ENCODE peak calls at places on chromosome 20, in nine cellular contexts. One of them, this sample, is unnamed.

GRCh38 chr20:50683570-50683969 is 7.8 kb downstream of the RIPOR3 start:
- DNase-seq in NB4: no peak
- DNase-seq in HCT116: no peak
- DNase-seq in heart left ventricle: no peak
- DNase-seq in A549: no peak
- DNase-seq in bronchial epithelial cell: no peak
- DNase-seq in AG10803: no peak
- DNase-seq in sigmoid colon: no peak
- DNase-seq in right lobe of liver: no peak
- DNase-seq in this sample: no peak

GRCh38 chr20:47701612-47702011 is 83.7 kb downstream of the SULF2 start:
- DNase-seq in NB4: no peak
- DNase-seq in HCT116: no peak
- DNase-seq in heart left ventricle: peak; percentile 9
- DNase-seq in A549: no peak
- DNase-seq in bronchial epithelial cell: no peak
- DNase-seq in AG10803: peak; percentile 64
- DNase-seq in sigmoid colon: no peak
- DNase-seq in right lobe of liver: no peak
- DNase-seq in this sample: peak; percentile 75

GRCh38 chr20:4026093-4026601 is 10.8 kb upstream of the RNF24 start:
- DNase-seq in NB4: peak; percentile 48
- DNase-seq in HCT116: no peak
- DNase-seq in heart left ventricle: no peak
- DNase-seq in A549: no peak
- DNase-seq in bronchial epithelial cell: no peak
- DNase-seq in AG10803: peak; percentile 87
- DNase-seq in sigmoid colon: peak; percentile 73
- DNase-seq in right lobe of liver: no peak
- DNase-seq in this sample: peak; percentile 78

GRCh38 chr20:47453167-47453782 is 48.4 kb upstream of the NCOA3 start:
- DNase-seq in NB4: peak; percentile 52
- DNase-seq in HCT116: peak; percentile 74
- DNase-seq in heart left ventricle: no peak
- DNase-seq in A549: peak; percentile 93
- DNase-seq in bronchial epithelial cell: peak; percentile 92
- DNase-seq in AG10803: peak; percentile 84
- DNase-seq in sigmoid colon: no peak
- DNase-seq in right lobe of liver: no peak
- DNase-seq in this sample: peak; percentile 63

GRCh38 chr20:3786126-3786484 is 435 bp downstream of the CENPB start:
- DNase-seq in NB4: peak; percentile 76
- DNase-seq in HCT116: no peak
- DNase-seq in heart left ventricle: peak; percentile 81
- DNase-seq in A549: peak; percentile 80
- DNase-seq in bronchial epithelial cell: peak; percentile 28
- DNase-seq in AG10803: peak; percentile 52
- DNase-seq in sigmoid colon: no peak
- DNase-seq in right lobe of liver: peak; percentile 51
- DNase-seq in this sample: no peak

GRCh38 chr20:10611357-10611756 is 62.4 kb downstream of the JAG1 start:
- DNase-seq in NB4: peak; percentile 51
- DNase-seq in HCT116: no peak
- DNase-seq in heart left ventricle: peak; percentile 69
- DNase-seq in A549: peak; percentile 58
- DNase-seq in bronchial epithelial cell: peak; percentile 44
- DNase-seq in AG10803: peak; percentile 50
- DNase-seq in sigmoid colon: peak; percentile 85
- DNase-seq in right lobe of liver: peak; percentile 29
- DNase-seq in this sample: no peak

GRCh38 chr20:4961746-4962145 is 39.6 kb downstream of the SLC23A2 start:
- DNase-seq in NB4: peak; percentile 92
- DNase-seq in HCT116: no peak
- DNase-seq in heart left ventricle: no peak
- DNase-seq in A549: peak; percentile 74
- DNase-seq in bronchial epithelial cell: no peak
- DNase-seq in AG10803: peak; percentile 53
- DNase-seq in sigmoid colon: no peak
- DNase-seq in right lobe of liver: peak; percentile 41
- DNase-seq in this sample: no peak

GRCh38 chr20:36644713-36645109 is 1.3 kb downstream of the SLA2 start:
- DNase-seq in NB4: no peak
- DNase-seq in HCT116: no peak
- DNase-seq in heart left ventricle: no peak
- DNase-seq in A549: no peak
- DNase-seq in bronchial epithelial cell: no peak
- DNase-seq in AG10803: no peak
- DNase-seq in sigmoid colon: no peak
- DNase-seq in right lobe of liver: no peak
- DNase-seq in this sample: no peak

GRCh38 chr20:58447733-58448391 is 58.8 kb downstream of the VAPB start:
- DNase-seq in NB4: peak; percentile 57
- DNase-seq in HCT116: peak; percentile 33
- DNase-seq in heart left ventricle: no peak
- DNase-seq in A549: peak; percentile 62
- DNase-seq in bronchial epithelial cell: peak; percentile 51
- DNase-seq in AG10803: peak; percentile 48
- DNase-seq in sigmoid colon: no peak
- DNase-seq in right lobe of liver: peak; percentile 61
- DNase-seq in this sample: peak; percentile 16

GRCh38 chr20:11355338-11355737 is 562.4 kb upstream of the BTBD3 start:
- DNase-seq in NB4: no peak
- DNase-seq in HCT116: no peak
- DNase-seq in heart left ventricle: no peak
- DNase-seq in A549: no peak
- DNase-seq in bronchial epithelial cell: no peak
- DNase-seq in AG10803: no peak
- DNase-seq in sigmoid colon: no peak
- DNase-seq in right lobe of liver: no peak
- DNase-seq in this sample: no peak

GRCh38 chr20:17436664-17437063 is 94.5 kb downstream of the BFSP1 start:
- DNase-seq in NB4: no peak
- DNase-seq in HCT116: no peak
- DNase-seq in heart left ventricle: no peak
- DNase-seq in A549: no peak
- DNase-seq in bronchial epithelial cell: no peak
- DNase-seq in AG10803: no peak
- DNase-seq in sigmoid colon: no peak
- DNase-seq in right lobe of liver: no peak
- DNase-seq in this sample: no peak

GRCh38 chr20:12966468-12967085 is 42.2 kb upstream of the SPTLC3 start:
- DNase-seq in NB4: peak; percentile 24
- DNase-seq in HCT116: no peak
- DNase-seq in heart left ventricle: no peak
- DNase-seq in A549: peak; percentile 61
- DNase-seq in bronchial epithelial cell: peak; percentile 47
- DNase-seq in AG10803: peak; percentile 54
- DNase-seq in sigmoid colon: no peak
- DNase-seq in right lobe of liver: no peak
- DNase-seq in this sample: peak; percentile 7

GRCh38 chr20:55424446-55424845 is 580.9 kb downstream of the CBLN4 start:
- DNase-seq in NB4: no peak
- DNase-seq in HCT116: no peak
- DNase-seq in heart left ventricle: no peak
- DNase-seq in A549: no peak
- DNase-seq in bronchial epithelial cell: no peak
- DNase-seq in AG10803: no peak
- DNase-seq in sigmoid colon: no peak
- DNase-seq in right lobe of liver: no peak
- DNase-seq in this sample: no peak

GRCh38 chr20:1041845-1042390 is 39.8 kb upstream of the RSPO4 start:
- DNase-seq in NB4: no peak
- DNase-seq in HCT116: no peak
- DNase-seq in heart left ventricle: no peak
- DNase-seq in A549: no peak
- DNase-seq in bronchial epithelial cell: no peak
- DNase-seq in AG10803: no peak
- DNase-seq in sigmoid colon: no peak
- DNase-seq in right lobe of liver: no peak
- DNase-seq in this sample: no peak

GRCh38 chr20:49675368-49676151 is 38.1 kb downstream of the B4GALT5 start:
- DNase-seq in NB4: no peak
- DNase-seq in HCT116: no peak
- DNase-seq in heart left ventricle: no peak
- DNase-seq in A549: peak; percentile 86
- DNase-seq in bronchial epithelial cell: no peak
- DNase-seq in AG10803: no peak
- DNase-seq in sigmoid colon: no peak
- DNase-seq in right lobe of liver: no peak
- DNase-seq in this sample: no peak

GRCh38 chr20:4875578-4876067 is 125.7 kb downstream of the SLC23A2 start:
- DNase-seq in NB4: no peak
- DNase-seq in HCT116: no peak
- DNase-seq in heart left ventricle: no peak
- DNase-seq in A549: no peak
- DNase-seq in bronchial epithelial cell: no peak
- DNase-seq in AG10803: no peak
- DNase-seq in sigmoid colon: no peak
- DNase-seq in right lobe of liver: no peak
- DNase-seq in this sample: no peak

GRCh38 chr20:2137552-2138201 is 36.0 kb downstream of the STK35 start:
- DNase-seq in NB4: no peak
- DNase-seq in HCT116: no peak
- DNase-seq in heart left ventricle: no peak
- DNase-seq in A549: no peak
- DNase-seq in bronchial epithelial cell: no peak
- DNase-seq in AG10803: peak; percentile 90
- DNase-seq in sigmoid colon: no peak
- DNase-seq in right lobe of liver: no peak
- DNase-seq in this sample: no peak

GRCh38 chr20:10658051-10658823 is 15.6 kb downstream of the JAG1 start:
- DNase-seq in NB4: no peak
- DNase-seq in HCT116: no peak
- DNase-seq in heart left ventricle: no peak
- DNase-seq in A549: no peak
- DNase-seq in bronchial epithelial cell: no peak
- DNase-seq in AG10803: no peak
- DNase-seq in sigmoid colon: peak; percentile 62
- DNase-seq in right lobe of liver: no peak
- DNase-seq in this sample: no peak

GRCh38 chr20:47989957-47990356 is 204.7 kb upstream of the SULF2 start:
- DNase-seq in NB4: no peak
- DNase-seq in HCT116: no peak
- DNase-seq in heart left ventricle: no peak
- DNase-seq in A549: no peak
- DNase-seq in bronchial epithelial cell: peak; percentile 30
- DNase-seq in AG10803: no peak
- DNase-seq in sigmoid colon: no peak
- DNase-seq in right lobe of liver: no peak
- DNase-seq in this sample: no peak

GRCh38 chr20:57397693-57398108 is 6.5 kb downstream of the RBM38 start:
- DNase-seq in NB4: peak; percentile 39
- DNase-seq in HCT116: no peak
- DNase-seq in heart left ventricle: peak; percentile 70
- DNase-seq in A549: no peak
- DNase-seq in bronchial epithelial cell: no peak
- DNase-seq in AG10803: no peak
- DNase-seq in sigmoid colon: peak; percentile 75
- DNase-seq in right lobe of liver: peak; percentile 25
- DNase-seq in this sample: no peak
- H3K4me3 ChIP-seq in NB4: no peak overlapping the region
- H3K4me3 ChIP-seq in HCT116: no peak overlapping the region
- H3K4me3 ChIP-seq in heart left ventricle: no peak overlapping the region
- H3K4me3 ChIP-seq in A549: no peak overlapping the region
- H3K4me3 ChIP-seq in bronchial epithelial cell: no peak overlapping the region
- H3K4me3 ChIP-seq in AG10803: no peak overlapping the region
- H3K4me3 ChIP-seq in sigmoid colon: peak overlapping the region; percentile 20
- H3K4me3 ChIP-seq in right lobe of liver: no peak overlapping the region
- H3K4me3 ChIP-seq in this sample: no peak overlapping the region

GRCh38 chr20:63323298-63323820 is 30.4 kb downstream of the COL20A1 start:
- DNase-seq in NB4: no peak
- DNase-seq in HCT116: no peak
- DNase-seq in heart left ventricle: no peak
- DNase-seq in A549: peak; percentile 36
- DNase-seq in bronchial epithelial cell: no peak
- DNase-seq in AG10803: no peak
- DNase-seq in sigmoid colon: peak; percentile 22
- DNase-seq in right lobe of liver: no peak
- DNase-seq in this sample: no peak
- TF ChIP-seq CTCF in NB4: no peak
- TF ChIP-seq CTCF in HCT116: peak; percentile 10
- TF ChIP-seq CTCF in heart left ventricle: no peak
- TF ChIP-seq CTCF in A549: no peak
- TF ChIP-seq CTCF in bronchial epithelial cell: no peak
- TF ChIP-seq CTCF in AG10803: peak; percentile 27
- TF ChIP-seq CTCF in sigmoid colon: no peak
- TF ChIP-seq CTCF in right lobe of liver: no peak
- TF ChIP-seq CTCF in this sample: no peak

GRCh38 chr20:61684136-61684535 is 381.5 kb downstream of the TAF4 start:
- DNase-seq in NB4: no peak
- DNase-seq in HCT116: no peak
- DNase-seq in heart left ventricle: no peak
- DNase-seq in A549: no peak
- DNase-seq in bronchial epithelial cell: no peak
- DNase-seq in AG10803: no peak
- DNase-seq in sigmoid colon: no peak
- DNase-seq in right lobe of liver: no peak
- DNase-seq in this sample: no peak
- H3K4me3 ChIP-seq in NB4: no peak overlapping the region
- H3K4me3 ChIP-seq in HCT116: no peak overlapping the region
- H3K4me3 ChIP-seq in heart left ventricle: no peak overlapping the region
- H3K4me3 ChIP-seq in A549: no peak overlapping the region
- H3K4me3 ChIP-seq in bronchial epithelial cell: no peak overlapping the region
- H3K4me3 ChIP-seq in AG10803: no peak overlapping the region
- H3K4me3 ChIP-seq in sigmoid colon: no peak overlapping the region
- H3K4me3 ChIP-seq in right lobe of liver: no peak overlapping the region
- H3K4me3 ChIP-seq in this sample: no peak overlapping the region

DNA sequence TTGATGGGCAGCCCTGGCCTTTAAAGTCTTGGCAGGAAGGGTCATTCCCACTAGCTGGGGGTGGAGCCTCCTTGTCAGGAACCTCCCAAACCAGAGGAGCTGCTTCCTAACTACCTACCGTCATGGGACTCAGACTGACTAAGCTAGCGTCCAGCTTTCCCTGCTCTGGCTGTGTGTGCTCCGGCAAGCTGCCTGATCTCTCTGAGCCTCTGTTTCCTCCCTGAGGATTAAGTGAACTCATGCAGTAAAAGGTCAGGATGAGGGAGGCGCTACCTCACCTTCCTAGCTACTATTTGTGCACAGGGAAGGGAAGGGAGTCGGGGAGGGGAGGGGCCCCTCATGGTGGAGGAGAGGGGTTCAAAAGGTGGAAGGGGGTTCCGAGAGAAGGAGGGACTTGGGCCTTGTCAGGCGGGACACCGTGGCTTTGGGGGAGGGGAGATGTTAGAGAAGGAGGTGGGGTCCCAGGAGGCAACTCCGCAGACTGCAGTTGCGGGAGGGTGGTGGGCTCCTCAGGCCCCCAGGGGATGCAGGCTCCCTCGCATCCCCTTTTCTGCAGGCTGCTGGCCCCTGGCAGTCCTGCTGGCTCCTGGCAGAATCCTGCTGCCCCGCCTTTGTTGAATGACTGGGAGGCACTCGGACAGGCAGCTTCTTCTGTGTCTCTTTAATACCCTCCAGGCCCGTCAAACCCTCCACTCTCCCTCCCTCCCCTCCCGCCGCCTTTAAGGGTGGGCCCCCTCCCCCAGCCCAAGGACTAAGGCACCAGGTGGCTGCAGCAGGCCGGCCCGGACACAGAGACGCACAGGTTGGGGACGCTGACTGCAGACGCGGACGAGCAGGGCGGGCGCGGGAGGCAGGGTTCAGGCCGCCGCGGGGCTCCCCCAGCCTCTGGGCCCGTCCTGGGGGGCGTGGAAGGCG is 9.6 kb downstream of the DUSP15 start:
- DNase-seq in NB4: peak; percentile 25
- DNase-seq in HCT116: no peak
- DNase-seq in heart left ventricle: no peak
- DNase-seq in A549: peak; percentile 44
- DNase-seq in bronchial epithelial cell: peak; percentile 60
- DNase-seq in AG10803: no peak
- DNase-seq in sigmoid colon: no peak
- DNase-seq in right lobe of liver: no peak
- DNase-seq in this sample: no peak
- TF ChIP-seq CTCF in NB4: no peak
- TF ChIP-seq CTCF in HCT116: no peak
- TF ChIP-seq CTCF in heart left ventricle: no peak
- TF ChIP-seq CTCF in A549: no peak
- TF ChIP-seq CTCF in bronchial epithelial cell: no peak
- TF ChIP-seq CTCF in AG10803: no peak
- TF ChIP-seq CTCF in sigmoid colon: no peak
- TF ChIP-seq CTCF in right lobe of liver: no peak
- TF ChIP-seq CTCF in this sample: no peak

This sample was measured in HFF-Myc.